ENCODE peak calls at places on chromosomes 2 and 18, in four cellular contexts. O, M, U and Y are unnamed samples.

GRCh38 chr2:70927138-70927537 is 8.6 kb upstream of the ATP6V1B1 start:
- DNase-seq in O (no peak), M (no peak), U (no peak), Y (no peak)

GRCh38 chr2:43307973-43308372 is 81.6 kb upstream of the ZFP36L2 start:
- DNase-seq in O (no peak), M (no peak), U (no peak), Y (no peak)

GRCh38 chr2:54455584-54456525 is at the start of gene SPTBN1:
- DNase-seq in O (peak; percentile 94), M (no peak), U (peak; percentile 66), Y (peak; percentile 31)

GRCh38 chr2:28002181-28002580 is 111.7 kb downstream of the BABAM2 start:
- DNase-seq in O (peak; percentile 10), M (no peak), U (no peak), Y (no peak)

GRCh38 chr18:34352385-34353163 is 127.9 kb upstream of the NOL4 start:
- DNase-seq in O (peak; percentile 24), M (no peak), U (peak; percentile 45), Y (no peak)

GRCh38 chr18:76499596-76500340 is 4.7 kb upstream of the ZNF516 start:
- DNase-seq in O (no peak), M (no peak), U (no peak), Y (no peak)

GRCh38 chr2:11370377-11371098 is 26.1 kb upstream of the ROCK2 start:
- DNase-seq in O (no peak), M (no peak), U (peak; percentile 94), Y (no peak)

GRCh38 chr18:75839041-75839440 is 411.5 kb upstream of the SMIM21 start:
- DNase-seq in O (no peak), M (no peak), U (no peak), Y (no peak)

GRCh38 chr2:235433860-235434259 is 60.0 kb upstream of the AGAP1 start:
- DNase-seq in O (no peak), M (no peak), U (peak; percentile 61), Y (no peak)

GRCh38 chr2:53945538-53945937 is 25.3 kb downstream of the PSME4 start:
- DNase-seq in O (no peak), M (no peak), U (no peak), Y (no peak)

GRCh38 chr18:74766233-74766632 is 168.6 kb downstream of the ZNF407 start:
- DNase-seq in O (no peak), M (no peak), U (no peak), Y (no peak)

GRCh38 chr2:25794544-25795276 is 83.6 kb downstream of the ASXL2 start:
- DNase-seq in O (no peak), M (no peak), U (no peak), Y (no peak)